ENCODE peak calls at places on chromosomes 16 and 17, in eight cellular contexts. One of them, this sample, is unnamed.

GRCh38 chr16:66035096-66035495 is 331.4 kb upstream of the CDH5 start:
- DNase-seq in CD8-positive, alpha-beta memory T cell: no peak
- DNase-seq in endodermal cell: no peak
- DNase-seq in esophagus squamous epithelium: no peak
- DNase-seq in OCI-LY7: no peak
- DNase-seq in GM23248: no peak
- DNase-seq in stomach: no peak
- DNase-seq in lung: no peak
- DNase-seq in this sample: no peak

GRCh38 chr16:67339453-67339852 is 12.8 kb downstream of the LRRC36 start:
- DNase-seq in OCI-LY7: peak
- DNase-seq in endodermal cell: no peak
- DNase-seq in esophagus squamous epithelium: no peak
- DNase-seq in stomach: no peak
- DNase-seq in lung: no peak
- DNase-seq in GM23248: peak
- DNase-seq in CD8-positive, alpha-beta memory T cell: no peak
- DNase-seq in this sample: no peak

GRCh38 chr16:47025641-47026040 is 52.2 kb upstream of the DNAJA2 start:
- DNase-seq in OCI-LY7: no peak
- DNase-seq in lung: no peak
- DNase-seq in GM23248: no peak
- DNase-seq in stomach: no peak
- DNase-seq in endodermal cell: no peak
- DNase-seq in esophagus squamous epithelium: no peak
- DNase-seq in CD8-positive, alpha-beta memory T cell: no peak
- DNase-seq in this sample: no peak

GRCh38 chr17:74815671-74816370 is 39.7 kb upstream of the NAT9 start:
- DNase-seq in endodermal cell: peak
- DNase-seq in lung: no peak
- DNase-seq in CD8-positive, alpha-beta memory T cell: no peak
- DNase-seq in OCI-LY7: peak
- DNase-seq in esophagus squamous epithelium: no peak
- DNase-seq in stomach: no peak
- DNase-seq in GM23248: peak
- DNase-seq in this sample: peak

GRCh38 chr17:59413014-59413725 is 81.7 kb downstream of the YPEL2 start:
- DNase-seq in GM23248: no peak
- DNase-seq in lung: no peak
- DNase-seq in stomach: no peak
- DNase-seq in OCI-LY7: no peak
- DNase-seq in endodermal cell: no peak
- DNase-seq in esophagus squamous epithelium: no peak
- DNase-seq in CD8-positive, alpha-beta memory T cell: no peak
- DNase-seq in this sample: no peak

GRCh38 chr16:81940781-81941560 is 70.3 kb downstream of the SDR42E1 start:
- DNase-seq in GM23248: peak
- DNase-seq in lung: no peak
- DNase-seq in CD8-positive, alpha-beta memory T cell: no peak
- DNase-seq in endodermal cell: peak
- DNase-seq in stomach: no peak
- DNase-seq in OCI-LY7: no peak
- DNase-seq in esophagus squamous epithelium: no peak
- DNase-seq in this sample: no peak

GRCh38 chr17:69175812-69176517 is 34.3 kb upstream of the ABCA6 start:
- DNase-seq in lung: no peak
- DNase-seq in stomach: no peak
- DNase-seq in OCI-LY7: no peak
- DNase-seq in endodermal cell: no peak
- DNase-seq in CD8-positive, alpha-beta memory T cell: no peak
- DNase-seq in esophagus squamous epithelium: no peak
- DNase-seq in GM23248: peak
- DNase-seq in this sample: no peak

GRCh38 chr17:73269791-73270190 is 8.1 kb upstream of the CPSF4L start:
- DNase-seq in GM23248: no peak
- DNase-seq in stomach: no peak
- DNase-seq in lung: no peak
- DNase-seq in esophagus squamous epithelium: no peak
- DNase-seq in OCI-LY7: no peak
- DNase-seq in CD8-positive, alpha-beta memory T cell: no peak
- DNase-seq in endodermal cell: no peak
- DNase-seq in this sample: no peak

GRCh38 chr17:73657473-73658116 is 13.3 kb upstream of the SDK2 start:
- DNase-seq in GM23248: peak
- DNase-seq in CD8-positive, alpha-beta memory T cell: no peak
- DNase-seq in endodermal cell: peak
- DNase-seq in lung: peak
- DNase-seq in OCI-LY7: peak
- DNase-seq in esophagus squamous epithelium: no peak
- DNase-seq in stomach: peak
- DNase-seq in this sample: peak

GRCh38 chr16:57736419-57737281 is 1.1 kb downstream of the KATNB1 start:
- DNase-seq in GM23248: peak
- DNase-seq in lung: no peak
- DNase-seq in stomach: peak
- DNase-seq in CD8-positive, alpha-beta memory T cell: peak
- DNase-seq in esophagus squamous epithelium: no peak
- DNase-seq in OCI-LY7: peak
- DNase-seq in endodermal cell: peak
- DNase-seq in this sample: peak

GRCh38 chr17:83012873-83013778 is 66.3 kb upstream of the METRNL start:
- DNase-seq in OCI-LY7: no peak
- DNase-seq in esophagus squamous epithelium: no peak
- DNase-seq in stomach: no peak
- DNase-seq in CD8-positive, alpha-beta memory T cell: no peak
- DNase-seq in endodermal cell: peak
- DNase-seq in lung: no peak
- DNase-seq in GM23248: no peak
- DNase-seq in this sample: peak

GRCh38 chr17:62717589-62718342 is 90.3 kb downstream of the MRC2 start:
- DNase-seq in stomach: no peak
- DNase-seq in GM23248: no peak
- DNase-seq in esophagus squamous epithelium: no peak
- DNase-seq in lung: no peak
- DNase-seq in endodermal cell: peak
- DNase-seq in CD8-positive, alpha-beta memory T cell: no peak
- DNase-seq in OCI-LY7: no peak
- DNase-seq in this sample: no peak

GRCh38 chr17:58089111-58089510 is 5.9 kb downstream of the DYNLL2 start:
- DNase-seq in GM23248: no peak
- DNase-seq in CD8-positive, alpha-beta memory T cell: no peak
- DNase-seq in OCI-LY7: no peak
- DNase-seq in endodermal cell: peak
- DNase-seq in stomach: no peak
- DNase-seq in esophagus squamous epithelium: no peak
- DNase-seq in lung: no peak
- DNase-seq in this sample: no peak

GRCh38 chr16:1564325-1564724 is 30.9 kb downstream of the TMEM204 start:
- DNase-seq in GM23248: no peak
- DNase-seq in endodermal cell: no peak
- DNase-seq in lung: no peak
- DNase-seq in OCI-LY7: no peak
- DNase-seq in stomach: no peak
- DNase-seq in esophagus squamous epithelium: no peak
- DNase-seq in CD8-positive, alpha-beta memory T cell: no peak
- DNase-seq in this sample: no peak

GRCh38 chr16:8859913-8860881 is 8.6 kb downstream of the CARHSP1 start:
- DNase-seq in stomach: peak
- DNase-seq in OCI-LY7: no peak
- DNase-seq in GM23248: peak
- DNase-seq in lung: no peak
- DNase-seq in endodermal cell: no peak
- DNase-seq in esophagus squamous epithelium: no peak
- DNase-seq in CD8-positive, alpha-beta memory T cell: no peak
- DNase-seq in this sample: no peak

GRCh38 chr16:86220552-86220951 is 289.8 kb upstream of the FOXF1 start:
- DNase-seq in endodermal cell: no peak
- DNase-seq in stomach: peak
- DNase-seq in lung: no peak
- DNase-seq in OCI-LY7: no peak
- DNase-seq in esophagus squamous epithelium: no peak
- DNase-seq in CD8-positive, alpha-beta memory T cell: no peak
- DNase-seq in GM23248: no peak
- DNase-seq in this sample: no peak
- H3K4me3 ChIP-seq in endodermal cell: no peak
- H3K4me3 ChIP-seq in stomach: no peak
- H3K4me3 ChIP-seq in lung: no peak
- H3K4me3 ChIP-seq in OCI-LY7: no peak
- H3K4me3 ChIP-seq in esophagus squamous epithelium: no peak
- H3K4me3 ChIP-seq in CD8-positive, alpha-beta memory T cell: no peak
- H3K4me3 ChIP-seq in GM23248: no peak
- H3K4me3 ChIP-seq in this sample: no peak

GRCh38 chr17:55731586-55732250 is 9.1 kb upstream of the TMEM100 start:
- DNase-seq in GM23248: peak
- DNase-seq in lung: no peak
- DNase-seq in CD8-positive, alpha-beta memory T cell: no peak
- DNase-seq in endodermal cell: peak
- DNase-seq in OCI-LY7: no peak
- DNase-seq in esophagus squamous epithelium: no peak
- DNase-seq in stomach: no peak
- DNase-seq in this sample: no peak
- H3K4me3 ChIP-seq in GM23248: peak
- H3K4me3 ChIP-seq in lung: no peak
- H3K4me3 ChIP-seq in CD8-positive, alpha-beta memory T cell: no peak
- H3K4me3 ChIP-seq in endodermal cell: no peak
- H3K4me3 ChIP-seq in OCI-LY7: no peak
- H3K4me3 ChIP-seq in esophagus squamous epithelium: peak
- H3K4me3 ChIP-seq in stomach: peak
- H3K4me3 ChIP-seq in this sample: no peak

DNA sequence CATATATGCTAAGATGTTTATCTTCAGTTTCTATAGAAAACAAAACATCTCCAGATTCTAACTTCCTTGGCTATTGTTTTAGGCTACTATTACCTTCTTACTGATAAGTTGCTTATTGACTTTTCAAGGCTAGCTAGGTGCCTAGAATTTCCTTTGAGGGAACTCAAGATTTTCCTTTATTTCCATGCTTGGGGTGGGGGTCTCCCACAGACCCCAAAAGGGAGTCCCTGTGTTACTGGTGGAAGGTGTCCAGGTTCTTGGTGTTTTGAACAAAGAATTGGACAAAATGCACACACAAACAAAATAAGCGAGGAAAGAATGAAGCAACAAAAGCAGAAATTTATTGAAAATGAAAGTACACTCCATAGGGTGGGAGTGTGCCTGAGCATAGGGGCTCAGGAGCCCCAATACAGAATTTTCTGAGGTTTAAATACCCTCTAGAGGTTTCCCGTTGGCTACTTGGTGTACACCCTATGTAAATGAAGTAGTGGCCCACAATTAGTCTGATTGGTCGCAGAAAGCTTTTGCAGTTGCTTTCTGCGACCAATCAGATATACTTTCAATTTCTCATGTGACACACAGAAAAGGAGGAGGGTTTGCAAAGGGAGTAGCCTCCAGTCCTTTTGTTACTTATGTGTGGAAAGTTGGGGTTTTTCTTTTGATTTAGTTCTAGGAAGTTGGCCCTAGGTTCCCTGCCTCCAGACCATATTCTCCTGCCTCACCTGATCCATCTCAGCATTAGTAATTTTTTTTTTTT is 67.5 kb downstream of the MARF1 start:
- DNase-seq in endodermal cell: no peak
- DNase-seq in OCI-LY7: peak
- DNase-seq in esophagus squamous epithelium: no peak
- DNase-seq in CD8-positive, alpha-beta memory T cell: no peak
- DNase-seq in lung: no peak
- DNase-seq in stomach: no peak
- DNase-seq in GM23248: no peak
- DNase-seq in this sample: no peak
- H3K4me3 ChIP-seq in endodermal cell: no peak
- H3K4me3 ChIP-seq in OCI-LY7: no peak
- H3K4me3 ChIP-seq in esophagus squamous epithelium: no peak
- H3K4me3 ChIP-seq in CD8-positive, alpha-beta memory T cell: no peak
- H3K4me3 ChIP-seq in lung: no peak
- H3K4me3 ChIP-seq in stomach: no peak
- H3K4me3 ChIP-seq in GM23248: no peak
- H3K4me3 ChIP-seq in this sample: no peak

GRCh38 chr17:3479988-3480387 is 4.2 kb downstream of the ASPA start:
- DNase-seq in OCI-LY7: no peak
- DNase-seq in lung: no peak
- DNase-seq in esophagus squamous epithelium: no peak
- DNase-seq in CD8-positive, alpha-beta memory T cell: no peak
- DNase-seq in stomach: no peak
- DNase-seq in GM23248: no peak
- DNase-seq in endodermal cell: no peak
- DNase-seq in this sample: no peak

GRCh38 chr17:3475155-3475808 is 515 bp upstream of the ASPA start:
- DNase-seq in CD8-positive, alpha-beta memory T cell: no peak
- DNase-seq in lung: no peak
- DNase-seq in endodermal cell: no peak
- DNase-seq in GM23248: peak
- DNase-seq in esophagus squamous epithelium: no peak
- DNase-seq in OCI-LY7: no peak
- DNase-seq in stomach: no peak
- DNase-seq in this sample: no peak

GRCh38 chr17:3474212-3474611 is 1.6 kb upstream of the ASPA start:
- DNase-seq in OCI-LY7: no peak
- DNase-seq in esophagus squamous epithelium: no peak
- DNase-seq in lung: no peak
- DNase-seq in endodermal cell: no peak
- DNase-seq in CD8-positive, alpha-beta memory T cell: no peak
- DNase-seq in stomach: no peak
- DNase-seq in GM23248: peak
- DNase-seq in this sample: no peak

GRCh38 chr17:3472137-3472536 is 518 bp upstream of the SPATA22 start:
- DNase-seq in endodermal cell: no peak
- DNase-seq in stomach: no peak
- DNase-seq in lung: no peak
- DNase-seq in GM23248: no peak
- DNase-seq in CD8-positive, alpha-beta memory T cell: no peak
- DNase-seq in OCI-LY7: no peak
- DNase-seq in esophagus squamous epithelium: no peak
- DNase-seq in this sample: peak

DNA sequence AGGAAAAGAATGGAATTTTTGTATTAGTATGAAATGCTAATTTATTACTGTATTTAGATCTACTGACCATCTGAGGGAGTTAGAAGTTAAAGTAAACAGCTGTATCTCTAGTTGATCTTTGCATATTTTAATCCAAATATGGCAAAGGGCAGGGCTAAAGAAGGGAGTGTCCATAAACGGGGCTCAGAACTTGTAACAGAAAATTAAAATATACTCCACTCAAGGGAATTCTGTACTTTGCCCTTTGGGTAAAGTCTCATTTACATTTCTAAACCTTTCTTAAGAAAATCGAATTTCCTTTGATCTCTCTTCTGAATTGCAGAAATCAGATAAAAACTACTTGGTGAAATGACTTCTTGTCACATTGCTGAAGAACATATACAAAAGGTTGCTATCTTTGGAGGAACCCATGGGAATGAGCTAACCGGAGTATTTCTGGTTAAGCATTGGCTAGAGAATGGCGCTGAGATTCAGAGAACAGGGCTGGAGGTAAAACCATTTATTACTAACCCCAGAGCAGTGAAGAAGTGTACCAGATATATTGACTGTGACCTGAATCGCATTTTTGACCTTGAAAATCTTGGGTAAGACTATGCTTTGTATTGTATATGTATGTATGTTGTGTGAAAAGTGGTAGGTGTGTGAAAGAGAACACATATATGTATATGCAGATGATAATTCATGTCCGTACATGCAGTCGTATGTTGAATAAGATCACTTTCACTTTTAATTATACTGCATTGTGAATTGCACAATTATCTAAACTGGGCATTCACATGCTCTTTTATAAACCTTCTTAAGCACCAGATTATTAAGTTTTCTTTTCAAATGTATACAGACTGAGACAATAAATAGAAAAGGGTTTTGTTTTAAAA is at the start of gene ASPA:
- DNase-seq in lung: no peak
- DNase-seq in endodermal cell: no peak
- DNase-seq in OCI-LY7: no peak
- DNase-seq in CD8-positive, alpha-beta memory T cell: no peak
- DNase-seq in GM23248: peak
- DNase-seq in esophagus squamous epithelium: no peak
- DNase-seq in stomach: no peak
- DNase-seq in this sample: no peak
- H3K4me3 ChIP-seq in lung: no peak
- H3K4me3 ChIP-seq in endodermal cell: no peak
- H3K4me3 ChIP-seq in OCI-LY7: no peak
- H3K4me3 ChIP-seq in CD8-positive, alpha-beta memory T cell: no peak
- H3K4me3 ChIP-seq in GM23248: peak
- H3K4me3 ChIP-seq in esophagus squamous epithelium: peak
- H3K4me3 ChIP-seq in stomach: peak
- H3K4me3 ChIP-seq in this sample: no peak

This sample was measured in H7.